ENCODE peak calls at places on chromosomes 2 and 18, in five cellular contexts. Y is cardiac muscle cell, N is MM.1S, Z is HepG2, M is SK-N-SH. K is an unnamed sample. For H3K4me1 and H3K9me3, the result is how much of the 10 kb centered on the place peaks cover.

GRCh38 chr2:160719116-160719515 is 225.5 kb upstream of the RBMS1 start:
- DNase-seq in Z (no peak), M (no peak), N (no peak), Y (no peak), K (no peak)

GRCh38 chr2:70083344-70084156 is 3.7 kb upstream of the PCBP1 start:
- DNase-seq in M (no peak), N (no peak), Z (peak), Y (no peak), K (no peak)

GRCh38 chr2:33205693-33206434 is 259.1 kb downstream of the LTBP1 start:
- DNase-seq in Y (no peak), Z (no peak), N (peak), M (no peak), K (no peak)

GRCh38 chr2:206700141-206700540 is 18.1 kb downstream of the DYTN start:
- DNase-seq in Y (no peak), Z (no peak), M (no peak), N (no peak), K (no peak)

GRCh38 chr18:10475633-10476388 is 21.4 kb downstream of the APCDD1 start:
- DNase-seq in Z (no peak), N (no peak), Y (no peak), M (no peak), K (no peak)

GRCh38 chr2:120350801-120351324 is 4.9 kb downstream of the INHBB start:
- DNase-seq in Z (no peak), Y (no peak), M (no peak), N (no peak), K (no peak)

GRCh38 chr2:229714736-229715541 is 584 bp upstream of the DNER start:
- DNase-seq in Y (peak), M (peak), N (peak), Z (peak), K (peak)

GRCh38 chr2:3651686-3652516 is 6.1 kb upstream of the ALLC start:
- DNase-seq in M (peak), Y (peak), N (peak), Z (peak), K (peak)

GRCh38 chr2:240250985-240251847 is 110.8 kb upstream of the OTOS start:
- DNase-seq in Z (peak), Y (no peak), M (peak), N (peak), K (peak)

DNA sequence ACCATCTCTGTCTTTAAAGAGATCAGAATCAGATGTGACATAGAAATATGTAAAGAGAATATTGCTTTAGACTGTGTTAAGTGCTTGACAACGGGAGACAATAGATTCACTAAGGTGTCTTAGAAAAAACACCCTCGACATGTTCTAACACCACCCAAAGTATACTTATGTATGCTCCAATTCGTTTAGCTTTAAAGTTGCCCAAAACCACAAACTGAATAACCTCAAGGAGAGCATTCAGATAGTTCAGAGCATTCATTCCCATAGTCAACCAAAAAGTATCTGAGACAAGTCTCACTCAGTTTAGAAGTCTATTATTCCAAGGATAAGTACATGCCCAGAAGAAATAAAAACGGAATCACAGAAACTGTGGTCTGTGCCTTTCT is 96.4 kb downstream of the KYNU start:
- DNase-seq in N (no peak), Z (no peak), M (no peak), Y (no peak), K (no peak)
- H3K4me1 ChIP-seq in N (under half), Z (under half), M (under half), Y (under half), K (under half)

GRCh38 chr2:64024259-64024949 is 5.2 kb upstream of the VPS54 start:
- DNase-seq in M (no peak), N (no peak), Y (no peak), Z (peak), K (no peak)

GRCh38 chr2:64023485-64024258 is 4.4 kb upstream of the VPS54 start:
- DNase-seq in Z (peak), N (peak), M (no peak), Y (no peak), K (no peak)

GRCh38 chr2:64019083-64019974 is at the start of gene VPS54:
- DNase-seq in Z (peak), Y (peak), M (peak), N (peak), K (peak)

GRCh38 chr2:64019975-64020281 is 700 bp upstream of the VPS54 start:
- DNase-seq in M (no peak), Z (no peak), N (peak), Y (no peak), K (no peak)

GRCh38 chr2:64021578-64021977 is 2.4 kb upstream of the VPS54 start:
- DNase-seq in Y (no peak), M (no peak), N (no peak), Z (peak), K (peak)
- H3K27ac ChIP-seq in Y (no peak), M (peak), N (no peak), Z (peak), K (peak)

GRCh38 chr18:5963267-5963666 is 67.9 kb upstream of the TMEM200C start:
- DNase-seq in M (no peak), N (no peak), Y (no peak), Z (no peak), K (no peak)

GRCh38 chr18:5964108-5964507 is 68.8 kb upstream of the TMEM200C start:
- DNase-seq in Z (no peak), M (no peak), N (no peak), Y (no peak), K (no peak)

GRCh38 chr18:5961828-5962150 is 66.5 kb upstream of the TMEM200C start:
- DNase-seq in N (no peak), Y (no peak), M (no peak), Z (no peak), K (no peak)

GRCh38 chr18:5961097-5961827 is 65.9 kb upstream of the TMEM200C start:
- DNase-seq in Y (no peak), Z (no peak), N (no peak), M (no peak), K (no peak)

DNA sequence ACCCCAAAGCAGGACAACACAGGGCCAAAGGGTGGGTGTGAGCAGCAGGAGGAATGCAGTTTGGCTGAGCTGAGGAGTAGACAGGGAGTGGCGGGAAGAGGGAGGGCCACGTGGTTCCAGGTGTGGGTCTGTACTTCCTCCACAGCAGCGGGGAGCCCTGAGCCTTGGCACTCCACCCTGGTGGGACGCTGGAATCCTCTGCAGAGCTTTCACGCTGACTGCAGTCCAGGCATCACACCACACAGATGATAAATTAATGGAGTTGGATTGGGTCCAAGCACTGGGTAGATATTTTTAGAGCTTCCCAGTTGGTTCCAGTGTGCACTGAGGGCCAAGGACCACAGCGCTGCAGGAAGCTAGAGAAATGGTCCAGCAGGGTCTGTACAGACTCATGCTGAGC is 67.0 kb upstream of the TMEM200C start:
- DNase-seq in N (no peak), Z (no peak), M (no peak), Y (peak), K (no peak)
- H3K9me3 ChIP-seq in N (under half), Z (under half), M (under half), Y (under half), K (under half)

DNA sequence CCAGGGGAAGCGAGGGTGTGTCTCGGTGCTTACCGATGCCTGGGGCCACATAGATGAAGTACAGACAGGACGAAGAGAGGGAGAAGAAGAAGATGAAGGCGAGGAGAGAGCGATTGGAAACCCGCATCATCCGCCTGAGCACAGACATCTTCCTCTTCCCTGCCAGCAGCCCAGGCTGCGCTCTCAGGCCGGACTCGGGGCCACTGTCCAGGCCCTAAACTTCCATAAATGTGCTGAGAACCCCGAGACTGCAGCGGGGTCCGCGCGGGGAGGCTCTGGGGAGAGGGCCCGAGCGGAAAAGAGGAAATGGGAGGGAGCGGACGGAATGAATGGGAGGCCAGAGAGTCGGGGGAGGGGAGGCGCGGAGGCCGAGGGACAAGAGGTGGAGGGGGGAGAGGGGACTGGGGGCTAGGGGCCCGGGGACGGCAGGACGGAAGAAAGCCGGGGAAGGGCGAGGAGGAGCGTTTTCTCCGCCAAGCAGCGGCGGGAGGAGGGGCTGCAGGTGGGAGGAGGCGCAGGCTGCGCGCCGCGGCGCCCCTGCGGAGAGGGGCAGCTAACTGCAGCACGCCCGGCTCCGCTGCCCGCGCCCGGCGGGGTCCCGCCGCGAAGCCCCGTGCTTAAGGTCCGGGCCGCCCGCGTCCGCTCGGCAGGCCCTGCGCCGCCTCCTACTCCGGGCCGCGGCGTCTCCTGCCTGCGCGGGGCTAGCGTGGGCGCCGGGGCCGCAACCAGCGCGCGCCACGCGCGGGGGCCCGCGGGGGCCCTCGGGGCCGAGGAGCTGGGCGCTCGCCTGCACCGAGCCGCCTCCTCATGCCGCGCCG is at the start of gene B4GALT6:
- DNase-seq in Y (peak), Z (no peak), M (peak), N (peak), K (peak)
- H3K4me1 ChIP-seq in Y (under half), Z (under half), M (under half), N (under half), K (under half)

K was measured in prostate gland.